ENCODE peak calls at places on chromosomes 7 and 10, in nine cellular contexts. Y, W, H, L, D, J, Q, T and N are unnamed samples.

GRCh38 chr7:123120286-123120685 is 79.5 kb downstream of the SLC13A1 start:
- DNase-seq in Y (no peak), W (no peak), H (no peak), L (no peak), D (no peak), J (no peak), Q (no peak), T (peak), N (no peak)

GRCh38 chr10:74921744-74922143 is 95.3 kb downstream of the KAT6B start:
- DNase-seq in Y (no peak), W (no peak), H (no peak), L (peak), D (peak), J (no peak), Q (no peak), T (no peak), N (peak)

GRCh38 chr7:28507538-28508282 is 95.4 kb downstream of the CREB5 start:
- DNase-seq in Y (no peak), W (no peak), H (no peak), L (no peak), D (no peak), J (no peak), Q (no peak), T (no peak), N (no peak)

GRCh38 chr7:30727061-30727945 is 24.6 kb upstream of the INMT start:
- DNase-seq in Y (no peak), W (no peak), H (no peak), L (no peak), D (no peak), J (no peak), Q (no peak), T (peak), N (peak)

GRCh38 chr10:47047577-47048532 is 136.6 kb downstream of the PTPN20 start:
- DNase-seq in Y (peak), W (peak), H (peak), L (peak), D (peak), J (peak), Q (peak), T (peak), N (peak)

GRCh38 chr7:30252885-30253795 is 31.3 kb upstream of the ZNRF2 start:
- DNase-seq in Y (peak), W (peak), H (no peak), L (no peak), D (peak), J (peak), Q (peak), T (peak), N (peak)

GRCh38 chr10:10499839-10500238 is 517.8 kb upstream of the CELF2 start:
- DNase-seq in Y (no peak), W (no peak), H (no peak), L (no peak), D (no peak), J (no peak), Q (no peak), T (peak), N (no peak)

GRCh38 chr10:27446091-27446918 is 57.8 kb upstream of the RAB18 start:
- DNase-seq in Y (no peak), W (no peak), H (no peak), L (peak), D (peak), J (peak), Q (peak), T (peak), N (peak)

GRCh38 chr7:151897201-151897711 is 20.3 kb upstream of the PRKAG2 start:
- DNase-seq in Y (no peak), W (no peak), H (no peak), L (no peak), D (no peak), J (no peak), Q (no peak), T (peak), N (no peak)

GRCh38 chr10:57367412-57367811 is 900.3 kb downstream of the IPMK start:
- DNase-seq in Y (no peak), W (no peak), H (no peak), L (no peak), D (no peak), J (no peak), Q (no peak), T (no peak), N (no peak)

GRCh38 chr10:124152139-124152780 is 58.9 kb upstream of the CHST15 start:
- DNase-seq in Y (no peak), W (peak), H (no peak), L (peak), D (no peak), J (peak), Q (no peak), T (peak), N (no peak)

GRCh38 chr7:50793115-50793946 is 10.6 kb upstream of the GRB10 start:
- DNase-seq in Y (no peak), W (peak), H (no peak), L (peak), D (peak), J (peak), Q (peak), T (peak), N (peak)

GRCh38 chr7:11951909-11952308 is 119.9 kb upstream of the THSD7A start:
- DNase-seq in Y (no peak), W (no peak), H (no peak), L (no peak), D (no peak), J (no peak), Q (no peak), T (no peak), N (no peak)

GRCh38 chr10:96118604-96119450 is 11.3 kb upstream of the ZNF518A start:
- DNase-seq in Y (no peak), W (no peak), H (no peak), L (no peak), D (no peak), J (peak), Q (no peak), T (no peak), N (no peak)

GRCh38 chr7:139948587-139948986 is 114.2 kb downstream of the PARP12 start:
- DNase-seq in Y (no peak), W (no peak), H (no peak), L (no peak), D (no peak), J (no peak), Q (no peak), T (no peak), N (no peak)

GRCh38 chr10:89274928-89275327 is 23.4 kb upstream of the LIPA start:
- DNase-seq in Y (no peak), W (no peak), H (no peak), L (peak), D (no peak), J (no peak), Q (no peak), T (no peak), N (no peak)

GRCh38 chr10:77422491-77423338 is 214.9 kb downstream of the KCNMA1 start:
- DNase-seq in Y (no peak), W (no peak), H (peak), L (no peak), D (no peak), J (no peak), Q (no peak), T (peak), N (no peak)

GRCh38 chr7:50824882-50825281 is 42.2 kb upstream of the GRB10 start:
- DNase-seq in Y (no peak), W (no peak), H (no peak), L (no peak), D (no peak), J (no peak), Q (no peak), T (no peak), N (no peak)

GRCh38 chr10:115092555-115093285 is 445 bp upstream of the ATRNL1 start:
- DNase-seq in Y (peak), W (no peak), H (peak), L (peak), D (peak), J (no peak), Q (peak), T (peak), N (peak)

GRCh38 chr7:6306471-6306870 is 34.0 kb upstream of the CYTH3 start:
- DNase-seq in Y (no peak), W (peak), H (no peak), L (peak), D (no peak), J (peak), Q (no peak), T (peak), N (no peak)

GRCh38 chr10:97428572-97428981 is 2.6 kb downstream of the PGAM1 start:
- DNase-seq in Y (no peak), W (no peak), H (no peak), L (peak), D (no peak), J (no peak), Q (no peak), T (peak), N (peak)

GRCh38 chr7:26500749-26501352 is 209.2 kb downstream of the SNX10 start:
- DNase-seq in Y (no peak), W (peak), H (no peak), L (peak), D (peak), J (peak), Q (peak), T (peak), N (peak)

GRCh38 chr7:137579913-137580640 is 236.5 kb upstream of the PTN start:
- DNase-seq in Y (no peak), W (peak), H (no peak), L (peak), D (no peak), J (no peak), Q (no peak), T (peak), N (no peak)

GRCh38 chr7:159093351-159093971 is 51.2 kb downstream of the VIPR2 start:
- DNase-seq in Y (no peak), W (no peak), H (no peak), L (no peak), D (no peak), J (no peak), Q (no peak), T (no peak), N (no peak)

GRCh38 chr7:77415822-77416620 is at the start of gene GSAP:
- DNase-seq in Y (no peak), W (peak), H (peak), L (peak), D (peak), J (peak), Q (peak), T (peak), N (no peak)

GRCh38 chr10:28494420-28494819 is 38.5 kb upstream of the WAC start:
- DNase-seq in Y (no peak), W (no peak), H (no peak), L (no peak), D (no peak), J (no peak), Q (no peak), T (no peak), N (no peak)

GRCh38 chr10:34908472-34908871 is 93.4 kb upstream of the PARD3 start:
- DNase-seq in Y (no peak), W (no peak), H (no peak), L (no peak), D (no peak), J (no peak), Q (no peak), T (peak), N (no peak)

GRCh38 chr7:158139499-158139898 is 448.1 kb downstream of the PTPRN2 start:
- DNase-seq in Y (no peak), W (no peak), H (no peak), L (no peak), D (no peak), J (no peak), Q (no peak), T (no peak), N (no peak)

GRCh38 chr7:105837765-105838241 is 38.6 kb downstream of the ATXN7L1 start:
- DNase-seq in Y (peak), W (no peak), H (no peak), L (no peak), D (no peak), J (no peak), Q (peak), T (no peak), N (no peak)

GRCh38 chr10:46544989-46545791 is 11.3 kb downstream of the GPRIN2 start:
- DNase-seq in Y (peak), W (peak), H (peak), L (no peak), D (no peak), J (peak), Q (no peak), T (peak), N (peak)

GRCh38 chr7:116443101-116443523 is 56.4 kb upstream of the CAV2 start:
- DNase-seq in Y (no peak), W (peak), H (no peak), L (peak), D (no peak), J (peak), Q (no peak), T (peak), N (no peak)

GRCh38 chr10:102814873-102815661 is 22.1 kb downstream of the CYP17A1 start:
- DNase-seq in Y (no peak), W (no peak), H (peak), L (no peak), D (no peak), J (no peak), Q (no peak), T (peak), N (no peak)

GRCh38 chr7:148084138-148084537 is 506.4 kb upstream of the C7orf33 start:
- DNase-seq in Y (peak), W (peak), H (peak), L (peak), D (peak), J (peak), Q (peak), T (peak), N (peak)

GRCh38 chr10:34280599-34281374 is 534.3 kb downstream of the PARD3 start:
- DNase-seq in Y (no peak), W (peak), H (no peak), L (peak), D (no peak), J (no peak), Q (no peak), T (peak), N (no peak)

GRCh38 chr10:14658331-14659122 is 116.2 kb downstream of the FAM107B start:
- DNase-seq in Y (no peak), W (peak), H (no peak), L (peak), D (no peak), J (no peak), Q (no peak), T (peak), N (no peak)

GRCh38 chr10:125060486-125060850 is 99.9 kb downstream of the CTBP2 start:
- DNase-seq in Y (no peak), W (no peak), H (no peak), L (peak), D (no peak), J (no peak), Q (no peak), T (no peak), N (no peak)

GRCh38 chr10:132768346-132769248 is 17.4 kb downstream of the NKX6-2 start:
- DNase-seq in Y (no peak), W (no peak), H (no peak), L (no peak), D (peak), J (no peak), Q (no peak), T (no peak), N (no peak)

GRCh38 chr7:136853654-136854053 is 14.8 kb upstream of the CHRM2 start:
- DNase-seq in Y (no peak), W (no peak), H (no peak), L (no peak), D (no peak), J (no peak), Q (no peak), T (no peak), N (no peak)

GRCh38 chr7:28707291-28707690 is 250.8 kb downstream of the TRIL start:
- DNase-seq in Y (no peak), W (no peak), H (peak), L (no peak), D (no peak), J (no peak), Q (no peak), T (no peak), N (no peak)